ENCODE peak calls at places on chromosomes 2 and 18, in eight cellular contexts. B, L, W, O, U, Q, C and F are unnamed samples.

GRCh38 chr2:222944552-222944951 is 83.7 kb downstream of the ACSL3 start:
- DNase-seq in B (no peak), L (no peak), W (peak; percentile 40), O (no peak), U (peak; percentile 55), Q (no peak), C (no peak), F (no peak)

GRCh38 chr2:241855888-241856422 is 2.7 kb downstream of the PDCD1 start:
- DNase-seq in B (no peak), L (no peak), W (no peak), O (peak; percentile 42), U (no peak), Q (no peak), C (no peak), F (no peak)

GRCh38 chr18:22971038-22971437 is 37.9 kb downstream of the RBBP8 start:
- DNase-seq in B (no peak), L (no peak), W (no peak), O (no peak), U (peak; percentile 79), Q (no peak), C (no peak), F (no peak)

GRCh38 chr2:63372549-63372948 is 215.7 kb downstream of the WDPCP start:
- DNase-seq in B (no peak), L (no peak), W (no peak), O (no peak), U (no peak), Q (no peak), C (no peak), F (no peak)

GRCh38 chr2:16684676-16685339 is 19.2 kb upstream of the CYRIA start:
- DNase-seq in B (no peak), L (no peak), W (no peak), O (no peak), U (no peak), Q (no peak), C (no peak), F (no peak)

GRCh38 chr2:167289651-167290410 is 401.6 kb downstream of the XIRP2 start:
- DNase-seq in B (no peak), L (no peak), W (no peak), O (no peak), U (peak; percentile 12), Q (no peak), C (no peak), F (peak; percentile 65)

GRCh38 chr18:64513401-64513800 is 364.5 kb upstream of the LINC00305 start:
- DNase-seq in B (no peak), L (no peak), W (no peak), O (no peak), U (no peak), Q (no peak), C (no peak), F (no peak)

GRCh38 chr2:96739051-96739632 is 722 bp downstream of the LMAN2L start:
- DNase-seq in B (no peak), L (no peak), W (no peak), O (no peak), U (no peak), Q (no peak), C (no peak), F (peak; percentile 2)

GRCh38 chr2:67032091-67032490 is 365.0 kb upstream of the ETAA1 start:
- DNase-seq in B (no peak), L (no peak), W (peak; percentile 39), O (no peak), U (peak; percentile 33), Q (no peak), C (no peak), F (no peak)

GRCh38 chr2:152071077-152071476 is 27.8 kb downstream of the CACNB4 start:
- DNase-seq in B (no peak), L (no peak), W (no peak), O (no peak), U (no peak), Q (no peak), C (no peak), F (no peak)

GRCh38 chr18:3688682-3689081 is 238.7 kb downstream of the TGIF1 start:
- DNase-seq in B (peak; percentile 95), L (no peak), W (peak; percentile 77), O (no peak), U (peak; percentile 98), Q (no peak), C (no peak), F (peak; percentile 98)

GRCh38 chr2:196925445-196925767 is 1.1 kb downstream of the PGAP1 start:
- DNase-seq in B (no peak), L (no peak), W (peak; percentile 13), O (no peak), U (no peak), Q (no peak), C (no peak), F (peak; percentile 32)

GRCh38 chr2:214543386-214543955 is 132.6 kb downstream of the VWC2L start:
- DNase-seq in B (peak; percentile 18), L (no peak), W (no peak), O (no peak), U (peak; percentile 82), Q (no peak), C (no peak), F (peak; percentile 67)

GRCh38 chr2:190443778-190444481 is 35.8 kb downstream of the MFSD6 start:
- DNase-seq in B (no peak), L (no peak), W (peak; percentile 51), O (no peak), U (peak; percentile 50), Q (no peak), C (no peak), F (peak; percentile 61)

GRCh38 chr2:230713331-230714121 is 884 bp downstream of the CAB39 start:
- DNase-seq in B (no peak), L (peak; percentile 76), W (peak; percentile 18), O (peak; percentile 71), U (peak; percentile 23), Q (peak; percentile 67), C (peak; percentile 23), F (no peak)

GRCh38 chr2:195632852-195633572 is 24.0 kb upstream of the SLC39A10 start:
- DNase-seq in B (no peak), L (no peak), W (no peak), O (no peak), U (no peak), Q (no peak), C (no peak), F (no peak)

GRCh38 chr2:113357071-113357470 is 78.3 kb upstream of the PAX8 start:
- DNase-seq in B (no peak), L (no peak), W (no peak), O (no peak), U (no peak), Q (no peak), C (no peak), F (no peak)

GRCh38 chr2:2542316-2542715 is 211.2 kb upstream of the MYT1L start:
- DNase-seq in B (no peak), L (no peak), W (no peak), O (no peak), U (no peak), Q (no peak), C (no peak), F (no peak)
- H3K4me3 ChIP-seq in B (no peak overlapping the region), L (no peak overlapping the region), W (no peak overlapping the region), O (no peak overlapping the region), U (no peak overlapping the region), Q (no peak overlapping the region), C (no peak overlapping the region), F (no peak overlapping the region)

GRCh38 chr2:57621984-57622383 is 424.6 kb upstream of the VRK2 start:
- DNase-seq in B (no peak), L (no peak), W (no peak), O (no peak), U (no peak), Q (no peak), C (no peak), F (no peak)
- TF ChIP-seq CTCF in B (no peak), L (no peak), W (no peak), O (no peak), U (no peak), Q (no peak), C (no peak), F (no peak)

DNA sequence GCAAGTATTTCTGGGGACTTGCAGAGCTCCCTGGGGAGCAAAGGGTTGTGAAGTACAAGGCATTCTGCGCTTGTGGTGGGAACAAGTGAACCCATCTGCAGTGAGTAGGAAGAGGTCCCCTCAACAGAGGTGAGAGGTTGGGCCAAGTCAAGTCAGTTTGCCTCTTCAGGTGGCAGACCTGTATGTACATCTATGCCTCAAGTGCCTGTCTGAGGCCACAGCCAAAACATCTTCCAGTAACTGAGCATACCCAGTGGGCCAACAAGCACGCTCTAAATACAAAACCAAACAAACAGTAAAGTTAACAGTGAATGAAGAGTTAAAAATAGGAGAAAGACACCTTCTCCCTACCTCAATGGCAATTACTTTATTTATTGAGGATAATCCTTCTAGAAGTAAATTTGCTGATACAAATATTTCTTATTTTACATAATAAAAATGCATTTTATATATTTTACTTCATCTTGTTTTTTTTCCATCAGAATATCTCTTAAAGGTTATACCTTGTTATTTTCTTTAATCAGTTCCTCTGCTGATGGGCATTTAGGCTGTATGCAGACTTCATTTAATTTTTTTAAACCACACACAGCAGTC is 2.5 kb downstream of the GYPC start:
- DNase-seq in B (no peak), L (no peak), W (no peak), O (no peak), U (no peak), Q (no peak), C (no peak), F (no peak)
- H3K4me3 ChIP-seq in B (no peak overlapping the region), L (peak overlapping the region; percentile 72), W (no peak overlapping the region), O (peak overlapping the region; percentile 71), U (peak overlapping the region; percentile 40), Q (no peak overlapping the region), C (no peak overlapping the region), F (no peak overlapping the region)

DNA sequence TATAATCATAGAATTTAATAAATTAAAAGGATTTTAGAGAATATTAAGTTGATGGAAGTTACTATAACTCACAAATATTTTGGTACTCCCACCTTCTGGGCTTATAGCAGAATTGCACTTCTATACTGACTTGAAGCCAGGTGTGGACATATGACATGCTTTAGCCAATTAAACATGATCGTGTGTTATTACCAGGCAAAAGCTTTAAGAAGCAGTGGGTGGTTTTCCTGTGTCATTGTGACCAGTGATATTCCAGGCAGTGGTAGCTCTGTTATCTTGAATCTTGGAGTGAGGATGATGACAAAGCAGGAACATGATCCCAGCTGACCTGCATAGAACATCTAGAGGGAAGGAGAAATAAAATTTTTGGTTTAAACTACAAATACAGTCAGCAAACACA is 370.9 kb upstream of the ZEB2 start:
- DNase-seq in B (no peak), L (no peak), W (peak; percentile 59), O (no peak), U (peak; percentile 55), Q (no peak), C (no peak), F (peak; percentile 31)
- TF ChIP-seq CTCF in B (peak; percentile 32), L (peak; percentile 23), W (peak; percentile 36), O (peak; percentile 24), U (peak; percentile 28), Q (no peak), C (no peak), F (peak; percentile 35)